ENCODE peak calls at places on chromosomes 4 and X, in ten cellular contexts. A is brain microvascular endothelial cell; I is cardiac fibroblast; O is NCI-H2107; B is NCI-H1930; P is tibial nerve; X is activated CD8-positive, alpha-beta T cell treated with anti-CD3 and anti-CD28 coated beads for 36 hours; D is ureter; N is T-cell; K is stimulated activated naive CD4-positive, alpha-beta T cell treated with Interleukin-2 at 50 U/mL for 16 hours. L is an unnamed sample.

GRCh38 chrX:17736478-17736855 is 826 bp upstream of the SCML1 start:
- DNase-seq in A (no peak), I (no peak), O (no peak), B (no peak), P (no peak), X (no peak), D (no peak), N (no peak), K (no peak), L (no peak)

GRCh38 chr4:136750898-136751297 is 781.4 kb downstream of the PCDH18 start:
- DNase-seq in A (no peak), I (peak), O (no peak), B (peak), P (no peak), X (no peak), D (no peak), N (no peak), K (no peak), L (no peak)

GRCh38 chrX:27336466-27337091 is 126.6 kb downstream of the PPP4R3C start:
- DNase-seq in A (peak), I (peak), O (peak), B (peak), P (no peak), X (peak), D (no peak), N (peak), K (no peak), L (peak)

GRCh38 chr4:184450045-184450444 is 24.3 kb downstream of the IRF2 start:
- DNase-seq in A (peak), I (peak), O (no peak), B (no peak), P (no peak), X (no peak), D (no peak), N (no peak), K (no peak), L (peak)

GRCh38 chrX:69503835-69504625 is at the start of gene NALF2:
- DNase-seq in A (no peak), I (peak), O (peak), B (peak), P (peak), X (peak), D (peak), N (peak), K (peak), L (peak)

GRCh38 chr4:4673070-4673469 is 131.2 kb upstream of the STX18 start:
- DNase-seq in A (no peak), I (peak), O (no peak), B (no peak), P (no peak), X (peak), D (no peak), N (no peak), K (no peak), L (no peak)

GRCh38 chrX:17024896-17025295 is 78.4 kb downstream of the REPS2 start:
- DNase-seq in A (no peak), I (no peak), O (no peak), B (no peak), P (no peak), X (no peak), D (peak), N (no peak), K (no peak), L (no peak)

GRCh38 chrX:13937370-13938052 is 92.2 kb downstream of the GEMIN8 start:
- DNase-seq in A (peak), I (peak), O (no peak), B (no peak), P (no peak), X (peak), D (no peak), N (no peak), K (no peak), L (peak)

GRCh38 chr4:3365326-3365725 is 72.5 kb downstream of the RGS12 start:
- DNase-seq in A (no peak), I (no peak), O (no peak), B (no peak), P (no peak), X (no peak), D (peak), N (no peak), K (no peak), L (no peak)

GRCh38 chrX:103330601-103331397 is 760 bp downstream of the TCEAL7 start:
- DNase-seq in A (no peak), I (peak), O (no peak), B (no peak), P (no peak), X (no peak), D (no peak), N (no peak), K (no peak), L (no peak)

GRCh38 chr4:146915132-146915531 is 30.5 kb downstream of the TTC29 start:
- DNase-seq in A (no peak), I (no peak), O (no peak), B (no peak), P (no peak), X (no peak), D (no peak), N (no peak), K (no peak), L (no peak)

GRCh38 chr4:59920414-59920813 is 1279.7 kb upstream of the ADGRL3 start:
- DNase-seq in A (no peak), I (no peak), O (no peak), B (no peak), P (no peak), X (no peak), D (no peak), N (no peak), K (no peak), L (no peak)

GRCh38 chr4:149347139-149347538 is 468.5 kb downstream of the IQCM start:
- DNase-seq in A (no peak), I (peak), O (no peak), B (no peak), P (no peak), X (no peak), D (no peak), N (no peak), K (no peak), L (no peak)

L was measured in RPMI8226.